ENCODE peak calls at places on chromosomes 16 and 17, in four cellular contexts. P, G, K and L are unnamed samples.

GRCh38 chr17:62732125-62732524 is 76.0 kb downstream of the MARCHF10 start:
- DNase-seq in P (no peak), G (no peak), K (no peak), L (no peak)

GRCh38 chr16:85914423-85914794 is 15.4 kb downstream of the IRF8 start:
- DNase-seq in P (no peak), G (no peak), K (no peak), L (no peak)

GRCh38 chr16:7140899-7141298 is 191.7 kb upstream of the RBFOX1 start:
- DNase-seq in P (no peak), G (no peak), K (no peak), L (no peak)

GRCh38 chr16:68082596-68083238 is 2.5 kb upstream of the NFATC3 start:
- DNase-seq in P (no peak), G (no peak), K (no peak), L (no peak)

GRCh38 chr16:57392694-57393093 is 11.9 kb upstream of the CCL17 start:
- DNase-seq in P (no peak), G (no peak), K (no peak), L (no peak)

GRCh38 chr16:27098366-27099050 is 31.8 kb downstream of the C16orf82 start:
- DNase-seq in P (no peak), G (no peak), K (no peak), L (no peak)

GRCh38 chr16:1031666-1032065 is 40.9 kb upstream of the SSTR5 start:
- DNase-seq in P (no peak), G (no peak), K (no peak), L (no peak)

GRCh38 chr17:67992541-67993152 is 3.6 kb downstream of the C17orf58 start:
- DNase-seq in P (peak), G (no peak), K (no peak), L (no peak)

GRCh38 chr16:73888840-73889577 is 407.6 kb upstream of the PSMD7 start:
- DNase-seq in P (no peak), G (no peak), K (no peak), L (no peak)

GRCh38 chr16:48498761-48499600 is 111.0 kb downstream of the N4BP1 start:
- DNase-seq in P (no peak), G (no peak), K (peak), L (no peak)

GRCh38 chr17:44820631-44821196 is 9.4 kb downstream of the GJC1 start:
- DNase-seq in P (no peak), G (peak), K (no peak), L (no peak)

GRCh38 chr17:82214012-82214628 is 1.5 kb upstream of the CCDC57 start:
- DNase-seq in P (no peak), G (no peak), K (no peak), L (no peak)

GRCh38 chr16:87836844-87837581 is 32.3 kb downstream of the SLC7A5 start:
- DNase-seq in P (no peak), G (no peak), K (no peak), L (no peak)